ENCODE peak calls at places on chromosomes 13 and 19, in six cellular contexts. L, S, Z, Q, X and T are unnamed samples.

GRCh38 chr19:10116085-10116865 is 3.4 kb downstream of the EIF3G start:
- DNase-seq in L (no peak), S (no peak), Z (no peak), Q (no peak), X (no peak), T (no peak)

GRCh38 chr19:38012290-38012689 is 105.3 kb downstream of the SIPA1L3 start:
- DNase-seq in L (no peak), S (no peak), Z (no peak), Q (no peak), X (no peak), T (no peak)

GRCh38 chr13:23160241-23161175 is 20.3 kb upstream of the SGCG start:
- DNase-seq in L (no peak), S (no peak), Z (no peak), Q (peak; percentile 36), X (no peak), T (no peak)

GRCh38 chr13:46679369-46680180 is 117.4 kb downstream of the ESD start:
- DNase-seq in L (no peak), S (no peak), Z (peak; percentile 9), Q (no peak), X (no peak), T (no peak)

GRCh38 chr19:17328517-17329060 is 6.1 kb downstream of the ANO8 start:
- DNase-seq in L (peak; percentile 21), S (no peak), Z (no peak), Q (peak; percentile 49), X (no peak), T (no peak)

GRCh38 chr19:45322311-45322710 is 364 bp downstream of the CKM start:
- DNase-seq in L (no peak), S (no peak), Z (peak; percentile 48), Q (no peak), X (no peak), T (no peak)

GRCh38 chr13:95362666-95363065 is 61.4 kb upstream of the ABCC4 start:
- DNase-seq in L (no peak), S (no peak), Z (no peak), Q (no peak), X (no peak), T (no peak)

GRCh38 chr13:44904982-44905381 is 84.3 kb downstream of the NUFIP1 start:
- DNase-seq in L (no peak), S (peak; percentile 32), Z (no peak), Q (no peak), X (no peak), T (peak; percentile 65)

GRCh38 chr19:18590273-18591272 is 2.0 kb downstream of the REX1BD start:
- DNase-seq in L (peak; percentile 94), S (peak; percentile 59), Z (peak; percentile 76), Q (peak; percentile 98), X (peak; percentile 93), T (no peak)

GRCh38 chr19:39410620-39411005 is 1.9 kb upstream of the PLEKHG2 start:
- DNase-seq in L (no peak), S (no peak), Z (no peak), Q (no peak), X (no peak), T (no peak)

DNA sequence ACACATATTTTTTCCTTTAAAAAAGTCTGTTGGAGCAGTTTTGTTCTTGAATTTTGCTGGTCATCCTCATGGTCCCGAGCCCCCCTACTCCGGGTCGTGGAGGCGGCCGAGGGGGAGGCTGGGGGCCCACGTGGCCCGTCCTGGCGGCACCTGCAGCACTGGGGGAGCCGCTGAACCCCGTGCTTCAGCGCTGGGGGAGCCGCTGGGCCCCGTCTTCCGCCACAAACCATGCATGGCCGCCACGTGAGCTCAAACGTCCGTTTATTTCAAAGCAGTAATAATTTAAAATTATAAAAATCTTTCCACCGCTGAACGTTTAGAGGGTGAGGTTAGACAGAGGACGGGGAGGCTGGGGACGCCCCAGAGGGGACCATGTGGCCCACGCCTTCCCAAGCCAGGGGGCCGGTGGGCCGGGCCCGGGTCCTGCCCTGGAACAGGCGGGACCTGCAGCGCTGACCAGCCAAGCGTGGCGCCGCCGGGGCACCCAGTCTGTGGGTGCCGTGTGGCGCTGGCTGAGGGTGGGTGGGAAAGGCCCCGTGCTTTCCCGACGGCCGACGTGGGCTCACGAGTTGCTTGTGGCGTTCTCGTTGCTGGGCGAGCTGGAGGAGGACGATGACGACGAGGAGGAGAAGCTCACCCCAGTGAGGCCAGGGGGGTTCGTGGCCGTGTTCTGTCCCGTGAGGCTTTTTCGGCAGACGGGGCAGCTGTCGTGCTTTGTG is 8.0 kb downstream of the FGF22 start:
- DNase-seq in L (no peak), S (no peak), Z (no peak), Q (no peak), X (no peak), T (no peak)
- TF ChIP-seq JUN in L (no peak), S (no peak), Z (no peak), Q (no peak), X (no peak), T (no peak)

GRCh38 chr19:29884466-29884865 is 57.6 kb upstream of the URI1 start:
- DNase-seq in L (no peak), S (no peak), Z (no peak), Q (no peak), X (no peak), T (no peak)

GRCh38 chr19:29887498-29887897 is 54.5 kb upstream of the URI1 start:
- DNase-seq in L (peak; percentile 56), S (no peak), Z (no peak), Q (no peak), X (no peak), T (peak; percentile 33)

GRCh38 chr19:29889702-29890101 is 52.3 kb upstream of the URI1 start:
- DNase-seq in L (no peak), S (no peak), Z (no peak), Q (no peak), X (no peak), T (no peak)

GRCh38 chr19:29884044-29884443 is 58.0 kb upstream of the URI1 start:
- DNase-seq in L (no peak), S (no peak), Z (no peak), Q (no peak), X (no peak), T (no peak)

GRCh38 chr19:29886535-29886934 is 55.5 kb upstream of the URI1 start:
- DNase-seq in L (no peak), S (no peak), Z (no peak), Q (no peak), X (no peak), T (no peak)
- TF ChIP-seq JUN in L (no peak), S (no peak), Z (no peak), Q (no peak), X (no peak), T (no peak)

DNA sequence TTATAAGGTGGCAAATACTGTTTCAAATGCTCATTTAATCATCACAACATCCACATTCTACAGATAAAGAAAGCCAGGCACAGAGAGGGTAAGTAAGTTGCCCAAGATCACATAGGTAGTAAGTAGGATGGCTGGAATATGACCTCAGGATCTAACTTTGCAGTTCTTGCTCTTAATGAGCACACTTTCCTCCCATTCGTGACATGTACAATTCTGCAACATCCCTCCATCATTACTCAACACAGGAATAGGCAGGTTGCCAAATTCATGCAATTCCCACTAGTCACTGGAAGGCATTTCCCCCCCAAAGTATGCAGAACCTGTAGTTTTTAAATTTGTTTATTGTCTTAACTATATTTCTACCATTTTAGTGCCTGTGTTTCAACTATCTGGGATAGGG is 109.2 kb downstream of the OLFM4 start:
- DNase-seq in L (no peak), S (no peak), Z (no peak), Q (no peak), X (no peak), T (no peak)
- TF ChIP-seq JUN in L (no peak), S (no peak), Z (no peak), Q (no peak), X (no peak), T (no peak)

GRCh38 chr13:43054803-43055802 is 31.7 kb downstream of the DNAJC15 start:
- DNase-seq in L (peak; percentile 2), S (no peak), Z (peak; percentile 75), Q (peak; percentile 50), X (no peak), T (peak; percentile 69)
- TF ChIP-seq JUN in L (no peak), S (no peak), Z (no peak), Q (no peak), X (peak; percentile 81), T (no peak)

GRCh38 chr13:30679483-30680330 is 55.6 kb upstream of the ALOX5AP start:
- DNase-seq in L (no peak), S (peak; percentile 19), Z (peak; percentile 20), Q (peak; percentile 36), X (no peak), T (peak; percentile 58)
- TF ChIP-seq JUN in L (no peak), S (no peak), Z (no peak), Q (no peak), X (no peak), T (no peak)

GRCh38 chr13:48304132-48304876 is 753 bp downstream of the RB1 start:
- DNase-seq in L (peak; percentile 47), S (peak; percentile 6), Z (peak; percentile 30), Q (peak; percentile 23), X (no peak), T (peak; percentile 66)
- TF ChIP-seq JUN in L (no peak), S (no peak), Z (no peak), Q (no peak), X (no peak), T (no peak)

DNA sequence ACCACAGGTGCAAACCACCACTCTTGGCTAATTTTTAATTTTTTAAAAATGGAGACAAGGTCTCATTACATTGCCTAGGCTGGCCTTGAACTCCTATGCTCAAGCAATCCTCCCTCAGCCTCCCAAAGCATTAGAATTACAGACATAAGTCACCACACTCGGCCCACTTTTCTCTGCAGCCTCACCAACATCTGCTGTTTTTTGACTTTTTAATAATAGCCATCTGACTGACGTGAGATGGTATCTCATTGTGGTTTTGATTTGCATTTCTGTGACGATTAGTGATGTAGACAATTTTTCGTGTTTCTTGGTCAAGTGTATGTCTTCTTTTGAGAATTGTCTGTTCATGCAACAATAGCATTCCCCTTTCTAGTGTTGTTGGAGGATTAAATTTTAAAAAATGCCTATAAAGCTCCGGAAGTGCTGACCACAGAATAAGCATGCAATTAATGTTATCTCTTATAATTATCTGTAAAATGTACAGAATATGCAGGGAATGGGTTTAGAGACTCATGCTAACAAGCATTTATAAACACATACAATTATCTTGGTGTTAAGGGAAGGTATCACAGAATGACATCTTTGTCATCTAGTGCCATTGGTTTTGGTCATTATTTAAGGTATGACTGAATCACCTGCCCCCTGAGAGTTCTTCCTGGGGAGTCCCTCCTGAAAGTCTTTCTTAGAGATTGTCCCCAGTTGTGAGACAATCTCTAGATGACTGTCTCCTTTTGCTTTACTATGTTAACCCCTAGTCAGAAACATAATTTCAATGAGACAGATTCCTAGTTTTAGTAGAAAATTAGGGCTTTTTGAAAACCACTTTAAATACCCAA is 118.5 kb upstream of the SERTM1 start:
- DNase-seq in L (no peak), S (no peak), Z (no peak), Q (no peak), X (no peak), T (no peak)
- TF ChIP-seq JUN in L (no peak), S (no peak), Z (no peak), Q (no peak), X (no peak), T (no peak)